ENCODE peak calls at places on chromosomes 5 and 9, in six cellular contexts. W is AG10803, F is endothelial cell, Z is A549, L is nephron progenitor cell, U is kidney epithelial cell. Y is an unnamed sample.

GRCh38 chr9:101481296-101481695 is 45.7 kb upstream of the ALDOB start:
- DNase-seq in Z (no peak), W (no peak), F (no peak), U (no peak), L (no peak), Y (no peak)

GRCh38 chr9:2027761-2028160 is 12.6 kb downstream of the SMARCA2 start:
- DNase-seq in Z (no peak), W (no peak), L (no peak), F (no peak), U (no peak), Y (no peak)

GRCh38 chr9:38059233-38059936 is 9.6 kb downstream of the SHB start:
- DNase-seq in Z (no peak), U (no peak), L (no peak), W (no peak), F (no peak), Y (no peak)

GRCh38 chr9:103537426-103537825 is 542.3 kb downstream of the CYLC2 start:
- DNase-seq in L (no peak), F (no peak), Z (no peak), U (no peak), W (no peak), Y (no peak)

GRCh38 chr5:145990077-145990653 is 53.8 kb downstream of the SH3RF2 start:
- DNase-seq in F (no peak), W (no peak), Z (no peak), U (no peak), L (no peak), Y (peak)

GRCh38 chr5:80757290-80757689 is 102.5 kb upstream of the DHFR start:
- DNase-seq in L (no peak), W (no peak), Z (no peak), U (no peak), F (no peak), Y (no peak)

GRCh38 chr5:167629634-167630033 is 661.8 kb upstream of the WWC1 start:
- DNase-seq in U (no peak), W (no peak), Z (no peak), F (no peak), L (no peak), Y (no peak)

GRCh38 chr5:156052697-156053455 is 274.1 kb upstream of the SGCD start:
- DNase-seq in U (no peak), W (no peak), F (no peak), Z (no peak), L (no peak), Y (no peak)

GRCh38 chr5:133928690-133929393 is 39.6 kb downstream of the C5orf15 start:
- DNase-seq in F (no peak), L (no peak), U (no peak), W (no peak), Z (no peak), Y (no peak)

GRCh38 chr5:38373733-38374132 is 115.4 kb downstream of the EGFLAM start:
- DNase-seq in U (no peak), F (no peak), Z (no peak), L (no peak), W (peak), Y (no peak)

GRCh38 chr5:121144764-121145163 is 680.7 kb downstream of the PRR16 start:
- DNase-seq in L (no peak), F (no peak), W (peak), Z (no peak), U (no peak), Y (no peak)

DNA sequence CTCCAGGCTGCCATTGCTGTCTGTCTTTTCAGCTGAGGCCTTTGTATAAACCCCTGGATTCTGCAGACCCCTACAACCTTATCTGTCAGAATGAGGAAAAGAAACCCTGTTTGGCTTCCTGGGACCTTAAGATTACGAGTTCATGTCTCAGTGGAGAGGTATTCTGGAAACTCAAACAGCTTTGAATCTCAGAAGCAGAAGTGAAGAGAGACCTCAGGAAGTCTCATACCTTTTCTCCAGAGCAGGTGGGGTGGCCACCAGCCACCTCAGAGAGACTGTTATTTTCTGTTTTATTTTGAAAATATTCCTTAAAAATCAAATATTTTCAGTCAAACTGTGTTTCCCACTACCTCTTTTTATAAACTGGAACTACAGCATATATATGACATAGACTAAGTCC is 457.5 kb downstream of the TMEM232 start:
- DNase-seq in U (no peak), Z (no peak), F (no peak), W (no peak), L (no peak), Y (no peak)
- TF ChIP-seq CTCF in U (no peak), Z (no peak), F (no peak), W (no peak), L (no peak), Y (no peak)

GRCh38 chr9:14799030-14799429 is 76.5 kb upstream of the CER1 start:
- DNase-seq in L (no peak), F (no peak), Z (no peak), W (no peak), U (no peak), Y (no peak)

GRCh38 chr9:14790628-14791027 is 68.1 kb upstream of the CER1 start:
- DNase-seq in U (no peak), F (no peak), W (no peak), Z (no peak), L (no peak), Y (no peak)

GRCh38 chr9:14797442-14797841 is 74.9 kb upstream of the CER1 start:
- DNase-seq in U (no peak), W (peak), L (no peak), Z (peak), F (no peak), Y (no peak)

GRCh38 chr9:14788846-14789245 is 66.3 kb upstream of the CER1 start:
- DNase-seq in L (no peak), F (no peak), Z (no peak), W (no peak), U (no peak), Y (no peak)

DNA sequence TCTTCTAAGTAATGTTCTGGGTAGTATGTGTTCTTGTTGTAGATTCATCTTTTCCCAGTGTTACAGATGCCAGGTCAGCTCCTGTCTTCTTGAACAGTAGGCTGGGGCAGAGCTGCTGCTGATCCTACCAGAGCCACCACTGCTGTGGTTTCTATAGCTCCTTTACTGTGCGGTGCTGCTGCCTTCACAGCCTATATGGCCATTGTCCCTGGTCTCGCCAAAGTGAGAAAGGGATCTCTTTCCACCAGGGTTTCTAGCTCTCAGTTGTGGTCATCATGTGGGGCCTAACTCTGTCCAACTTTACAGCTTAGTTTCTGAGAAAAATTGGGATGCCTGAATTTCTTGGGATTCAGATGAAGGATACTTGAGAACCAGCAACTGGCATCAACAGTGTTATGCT is 70.9 kb upstream of the CER1 start:
- DNase-seq in L (no peak), F (no peak), Z (no peak), W (no peak), U (no peak), Y (no peak)
- TF ChIP-seq CTCF in L (no peak), F (no peak), Z (no peak), W (no peak), U (no peak), Y (no peak)

GRCh38 chr5:154190652-154191304 is at the start of gene GALNT10:
- DNase-seq in F (peak), W (peak), L (peak), U (no peak), Z (peak), Y (peak)
- TF ChIP-seq CTCF in F (no peak), W (no peak), L (no peak), U (no peak), Z (no peak), Y (no peak)

GRCh38 chr5:59390074-59390659 is 503.4 kb downstream of the PDE4D start:
- DNase-seq in L (peak), W (peak), Z (peak), F (peak), U (no peak), Y (peak)
- TF ChIP-seq CTCF in L (peak), W (peak), Z (peak), F (peak), U (peak), Y (peak)

GRCh38 chr9:81108391-81108790 is 581.0 kb downstream of the TLE1 start:
- DNase-seq in Z (no peak), U (no peak), W (no peak), F (no peak), L (no peak), Y (no peak)

GRCh38 chr9:81108821-81109220 is 580.5 kb downstream of the TLE1 start:
- DNase-seq in U (no peak), W (no peak), L (no peak), Z (no peak), F (no peak), Y (no peak)

GRCh38 chr9:81103597-81104471 is 585.5 kb downstream of the TLE1 start:
- DNase-seq in U (no peak), W (no peak), F (no peak), L (no peak), Z (no peak), Y (no peak)
- TF ChIP-seq CTCF in U (peak), W (peak), F (peak), L (peak), Z (peak), Y (no peak)

DNA sequence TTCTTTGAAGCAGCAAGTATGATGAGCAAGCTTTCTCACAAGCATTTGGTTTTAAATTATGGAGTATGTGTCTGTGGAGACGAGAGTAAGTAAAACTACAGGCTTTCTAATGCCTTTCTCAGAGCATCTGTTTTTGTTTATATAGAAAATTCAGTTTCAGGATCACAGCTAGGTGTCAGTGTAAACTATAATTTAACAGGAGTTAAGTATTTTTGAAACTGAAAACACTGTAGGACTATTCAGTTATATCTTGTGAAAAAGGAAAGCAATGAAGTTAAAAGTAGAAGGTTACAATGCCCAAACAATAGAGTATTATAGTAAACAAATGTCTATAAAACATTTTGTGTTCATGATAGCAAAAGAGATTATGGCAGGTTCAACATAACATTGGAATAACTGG is 88.6 kb downstream of the JAK2 start:
- DNase-seq in U (no peak), F (no peak), W (peak), L (no peak), Z (no peak), Y (no peak)
- TF ChIP-seq CTCF in U (no peak), F (no peak), W (peak), L (no peak), Z (peak), Y (no peak)